ENCODE peak calls at places on chromosomes 6 and 20, in nine cellular contexts. One of them, this sample, is unnamed.
A peak's percentile ranks its signal among the peaks of the same experiment; 100 is the strongest.

GRCh38 chr6:28657756-28658465 is 132.2 kb downstream of the GPX5 start:
- DNase-seq in stimulated activated CD4-positive, alpha-beta T cell treated with anti-CD3 and anti-CD28 coated beads, Interleukin-1b, Interleukin-23, amount 100 ng/mL, for 48 hours: peak; percentile 79
- DNase-seq in astrocyte of the spinal cord: peak; percentile 70
- DNase-seq in cardiac fibroblast: peak; percentile 81
- DNase-seq in stimulated activated CD8-positive, alpha-beta memory T cell treated with anti-CD3 and anti-CD28 coated beads, Interleukin-2, amount 100 ng/mL, for 1 hour: no peak
- DNase-seq in HCT116: peak; percentile 47
- DNase-seq in Kasumi-1: peak; percentile 77
- DNase-seq in COLO829: peak; percentile 97
- DNase-seq in anterior cingulate cortex: no peak
- DNase-seq in this sample: peak; percentile 25

GRCh38 chr6:38213275-38213674 is 393.7 kb downstream of the ZFAND3 start:
- DNase-seq in stimulated activated CD4-positive, alpha-beta T cell treated with anti-CD3 and anti-CD28 coated beads, Interleukin-1b, Interleukin-23, amount 100 ng/mL, for 48 hours: no peak
- DNase-seq in astrocyte of the spinal cord: no peak
- DNase-seq in cardiac fibroblast: peak; percentile 16
- DNase-seq in stimulated activated CD8-positive, alpha-beta memory T cell treated with anti-CD3 and anti-CD28 coated beads, Interleukin-2, amount 100 ng/mL, for 1 hour: no peak
- DNase-seq in HCT116: no peak
- DNase-seq in Kasumi-1: no peak
- DNase-seq in COLO829: peak; percentile 45
- DNase-seq in anterior cingulate cortex: no peak
- DNase-seq in this sample: no peak

GRCh38 chr6:35724059-35724458 is 12.8 kb upstream of the ARMC12 start:
- DNase-seq in stimulated activated CD4-positive, alpha-beta T cell treated with anti-CD3 and anti-CD28 coated beads, Interleukin-1b, Interleukin-23, amount 100 ng/mL, for 48 hours: no peak
- DNase-seq in astrocyte of the spinal cord: no peak
- DNase-seq in cardiac fibroblast: no peak
- DNase-seq in stimulated activated CD8-positive, alpha-beta memory T cell treated with anti-CD3 and anti-CD28 coated beads, Interleukin-2, amount 100 ng/mL, for 1 hour: no peak
- DNase-seq in HCT116: no peak
- DNase-seq in Kasumi-1: no peak
- DNase-seq in COLO829: no peak
- DNase-seq in anterior cingulate cortex: no peak
- DNase-seq in this sample: no peak

GRCh38 chr20:47859255-47859654 is 74.0 kb upstream of the SULF2 start:
- DNase-seq in stimulated activated CD4-positive, alpha-beta T cell treated with anti-CD3 and anti-CD28 coated beads, Interleukin-1b, Interleukin-23, amount 100 ng/mL, for 48 hours: no peak
- DNase-seq in astrocyte of the spinal cord: no peak
- DNase-seq in cardiac fibroblast: peak; percentile 14
- DNase-seq in stimulated activated CD8-positive, alpha-beta memory T cell treated with anti-CD3 and anti-CD28 coated beads, Interleukin-2, amount 100 ng/mL, for 1 hour: no peak
- DNase-seq in HCT116: no peak
- DNase-seq in Kasumi-1: no peak
- DNase-seq in COLO829: no peak
- DNase-seq in anterior cingulate cortex: no peak
- DNase-seq in this sample: no peak

GRCh38 chr6:116682334-116682712 is 1.3 kb downstream of the KPNA5 start:
- DNase-seq in stimulated activated CD4-positive, alpha-beta T cell treated with anti-CD3 and anti-CD28 coated beads, Interleukin-1b, Interleukin-23, amount 100 ng/mL, for 48 hours: peak; percentile 19
- DNase-seq in astrocyte of the spinal cord: peak; percentile 43
- DNase-seq in cardiac fibroblast: peak; percentile 56
- DNase-seq in stimulated activated CD8-positive, alpha-beta memory T cell treated with anti-CD3 and anti-CD28 coated beads, Interleukin-2, amount 100 ng/mL, for 1 hour: no peak
- DNase-seq in HCT116: no peak
- DNase-seq in Kasumi-1: peak; percentile 68
- DNase-seq in COLO829: peak; percentile 28
- DNase-seq in anterior cingulate cortex: no peak
- DNase-seq in this sample: peak; percentile 6

GRCh38 chr20:57270204-57270937 is 3.9 kb upstream of the BMP7 start:
- DNase-seq in stimulated activated CD4-positive, alpha-beta T cell treated with anti-CD3 and anti-CD28 coated beads, Interleukin-1b, Interleukin-23, amount 100 ng/mL, for 48 hours: no peak
- DNase-seq in astrocyte of the spinal cord: no peak
- DNase-seq in cardiac fibroblast: no peak
- DNase-seq in stimulated activated CD8-positive, alpha-beta memory T cell treated with anti-CD3 and anti-CD28 coated beads, Interleukin-2, amount 100 ng/mL, for 1 hour: no peak
- DNase-seq in HCT116: no peak
- DNase-seq in Kasumi-1: no peak
- DNase-seq in COLO829: no peak
- DNase-seq in anterior cingulate cortex: no peak
- DNase-seq in this sample: no peak

GRCh38 chr6:48774276-48774675 is 663.3 kb upstream of the PTCHD4 start:
- DNase-seq in stimulated activated CD4-positive, alpha-beta T cell treated with anti-CD3 and anti-CD28 coated beads, Interleukin-1b, Interleukin-23, amount 100 ng/mL, for 48 hours: no peak
- DNase-seq in astrocyte of the spinal cord: no peak
- DNase-seq in cardiac fibroblast: no peak
- DNase-seq in stimulated activated CD8-positive, alpha-beta memory T cell treated with anti-CD3 and anti-CD28 coated beads, Interleukin-2, amount 100 ng/mL, for 1 hour: no peak
- DNase-seq in HCT116: no peak
- DNase-seq in Kasumi-1: no peak
- DNase-seq in COLO829: no peak
- DNase-seq in anterior cingulate cortex: no peak
- DNase-seq in this sample: no peak

GRCh38 chr6:159701413-159701999 is 8.5 kb upstream of the SOD2 start:
- DNase-seq in stimulated activated CD4-positive, alpha-beta T cell treated with anti-CD3 and anti-CD28 coated beads, Interleukin-1b, Interleukin-23, amount 100 ng/mL, for 48 hours: no peak
- DNase-seq in astrocyte of the spinal cord: peak; percentile 86
- DNase-seq in cardiac fibroblast: peak; percentile 95
- DNase-seq in stimulated activated CD8-positive, alpha-beta memory T cell treated with anti-CD3 and anti-CD28 coated beads, Interleukin-2, amount 100 ng/mL, for 1 hour: no peak
- DNase-seq in HCT116: no peak
- DNase-seq in Kasumi-1: no peak
- DNase-seq in COLO829: peak; percentile 50
- DNase-seq in anterior cingulate cortex: no peak
- DNase-seq in this sample: no peak

GRCh38 chr6:121771937-121772717 is 336.7 kb downstream of the GJA1 start:
- DNase-seq in stimulated activated CD4-positive, alpha-beta T cell treated with anti-CD3 and anti-CD28 coated beads, Interleukin-1b, Interleukin-23, amount 100 ng/mL, for 48 hours: no peak
- DNase-seq in astrocyte of the spinal cord: no peak
- DNase-seq in cardiac fibroblast: no peak
- DNase-seq in stimulated activated CD8-positive, alpha-beta memory T cell treated with anti-CD3 and anti-CD28 coated beads, Interleukin-2, amount 100 ng/mL, for 1 hour: no peak
- DNase-seq in HCT116: no peak
- DNase-seq in Kasumi-1: no peak
- DNase-seq in COLO829: no peak
- DNase-seq in anterior cingulate cortex: no peak
- DNase-seq in this sample: no peak

GRCh38 chr6:24401458-24401857 is 1.3 kb upstream of the MRS2 start:
- DNase-seq in stimulated activated CD4-positive, alpha-beta T cell treated with anti-CD3 and anti-CD28 coated beads, Interleukin-1b, Interleukin-23, amount 100 ng/mL, for 48 hours: no peak
- DNase-seq in astrocyte of the spinal cord: no peak
- DNase-seq in cardiac fibroblast: no peak
- DNase-seq in stimulated activated CD8-positive, alpha-beta memory T cell treated with anti-CD3 and anti-CD28 coated beads, Interleukin-2, amount 100 ng/mL, for 1 hour: no peak
- DNase-seq in HCT116: no peak
- DNase-seq in Kasumi-1: no peak
- DNase-seq in COLO829: no peak
- DNase-seq in anterior cingulate cortex: no peak
- DNase-seq in this sample: no peak

GRCh38 chr6:26280409-26280808 is 84.6 kb upstream of the BTN3A2 start:
- DNase-seq in stimulated activated CD4-positive, alpha-beta T cell treated with anti-CD3 and anti-CD28 coated beads, Interleukin-1b, Interleukin-23, amount 100 ng/mL, for 48 hours: no peak
- DNase-seq in astrocyte of the spinal cord: no peak
- DNase-seq in cardiac fibroblast: no peak
- DNase-seq in stimulated activated CD8-positive, alpha-beta memory T cell treated with anti-CD3 and anti-CD28 coated beads, Interleukin-2, amount 100 ng/mL, for 1 hour: no peak
- DNase-seq in HCT116: no peak
- DNase-seq in Kasumi-1: no peak
- DNase-seq in COLO829: no peak
- DNase-seq in anterior cingulate cortex: no peak
- DNase-seq in this sample: no peak

GRCh38 chr20:19404836-19405235 is 192.4 kb downstream of the SLC24A3 start:
- DNase-seq in stimulated activated CD4-positive, alpha-beta T cell treated with anti-CD3 and anti-CD28 coated beads, Interleukin-1b, Interleukin-23, amount 100 ng/mL, for 48 hours: no peak
- DNase-seq in astrocyte of the spinal cord: no peak
- DNase-seq in cardiac fibroblast: peak; percentile 38
- DNase-seq in stimulated activated CD8-positive, alpha-beta memory T cell treated with anti-CD3 and anti-CD28 coated beads, Interleukin-2, amount 100 ng/mL, for 1 hour: no peak
- DNase-seq in HCT116: no peak
- DNase-seq in Kasumi-1: no peak
- DNase-seq in COLO829: no peak
- DNase-seq in anterior cingulate cortex: no peak
- DNase-seq in this sample: no peak

GRCh38 chr6:30150671-30151395 is 10.2 kb downstream of the TRIM10 start:
- DNase-seq in stimulated activated CD4-positive, alpha-beta T cell treated with anti-CD3 and anti-CD28 coated beads, Interleukin-1b, Interleukin-23, amount 100 ng/mL, for 48 hours: no peak
- DNase-seq in astrocyte of the spinal cord: no peak
- DNase-seq in cardiac fibroblast: no peak
- DNase-seq in stimulated activated CD8-positive, alpha-beta memory T cell treated with anti-CD3 and anti-CD28 coated beads, Interleukin-2, amount 100 ng/mL, for 1 hour: no peak
- DNase-seq in HCT116: no peak
- DNase-seq in Kasumi-1: no peak
- DNase-seq in COLO829: no peak
- DNase-seq in anterior cingulate cortex: no peak
- DNase-seq in this sample: no peak

GRCh38 chr6:133632206-133632605 is 256.7 kb upstream of the TCF21 start:
- DNase-seq in stimulated activated CD4-positive, alpha-beta T cell treated with anti-CD3 and anti-CD28 coated beads, Interleukin-1b, Interleukin-23, amount 100 ng/mL, for 48 hours: no peak
- DNase-seq in astrocyte of the spinal cord: peak; percentile 62
- DNase-seq in cardiac fibroblast: peak; percentile 79
- DNase-seq in stimulated activated CD8-positive, alpha-beta memory T cell treated with anti-CD3 and anti-CD28 coated beads, Interleukin-2, amount 100 ng/mL, for 1 hour: no peak
- DNase-seq in HCT116: no peak
- DNase-seq in Kasumi-1: no peak
- DNase-seq in COLO829: no peak
- DNase-seq in anterior cingulate cortex: no peak
- DNase-seq in this sample: no peak

GRCh38 chr6:1136415-1136774 is 175.5 kb upstream of the FOXQ1 start:
- DNase-seq in stimulated activated CD4-positive, alpha-beta T cell treated with anti-CD3 and anti-CD28 coated beads, Interleukin-1b, Interleukin-23, amount 100 ng/mL, for 48 hours: no peak
- DNase-seq in astrocyte of the spinal cord: peak; percentile 76
- DNase-seq in cardiac fibroblast: no peak
- DNase-seq in stimulated activated CD8-positive, alpha-beta memory T cell treated with anti-CD3 and anti-CD28 coated beads, Interleukin-2, amount 100 ng/mL, for 1 hour: no peak
- DNase-seq in HCT116: no peak
- DNase-seq in Kasumi-1: no peak
- DNase-seq in COLO829: peak; percentile 84
- DNase-seq in anterior cingulate cortex: peak; percentile 42
- DNase-seq in this sample: no peak

GRCh38 chr6:35677456-35677855 is 11.3 kb downstream of the FKBP5 start:
- DNase-seq in stimulated activated CD4-positive, alpha-beta T cell treated with anti-CD3 and anti-CD28 coated beads, Interleukin-1b, Interleukin-23, amount 100 ng/mL, for 48 hours: no peak
- DNase-seq in astrocyte of the spinal cord: no peak
- DNase-seq in cardiac fibroblast: no peak
- DNase-seq in stimulated activated CD8-positive, alpha-beta memory T cell treated with anti-CD3 and anti-CD28 coated beads, Interleukin-2, amount 100 ng/mL, for 1 hour: no peak
- DNase-seq in HCT116: no peak
- DNase-seq in Kasumi-1: no peak
- DNase-seq in COLO829: no peak
- DNase-seq in anterior cingulate cortex: no peak
- DNase-seq in this sample: no peak

GRCh38 chr6:110398778-110399177 is 16.6 kb downstream of the DDO start:
- DNase-seq in stimulated activated CD4-positive, alpha-beta T cell treated with anti-CD3 and anti-CD28 coated beads, Interleukin-1b, Interleukin-23, amount 100 ng/mL, for 48 hours: no peak
- DNase-seq in astrocyte of the spinal cord: peak; percentile 31
- DNase-seq in cardiac fibroblast: peak; percentile 69
- DNase-seq in stimulated activated CD8-positive, alpha-beta memory T cell treated with anti-CD3 and anti-CD28 coated beads, Interleukin-2, amount 100 ng/mL, for 1 hour: no peak
- DNase-seq in HCT116: no peak
- DNase-seq in Kasumi-1: no peak
- DNase-seq in COLO829: peak; percentile 31
- DNase-seq in anterior cingulate cortex: no peak
- DNase-seq in this sample: no peak

GRCh38 chr6:107361568-107362270 is 97.6 kb downstream of the PDSS2 start:
- DNase-seq in stimulated activated CD4-positive, alpha-beta T cell treated with anti-CD3 and anti-CD28 coated beads, Interleukin-1b, Interleukin-23, amount 100 ng/mL, for 48 hours: no peak
- DNase-seq in astrocyte of the spinal cord: peak; percentile 79
- DNase-seq in cardiac fibroblast: peak; percentile 82
- DNase-seq in stimulated activated CD8-positive, alpha-beta memory T cell treated with anti-CD3 and anti-CD28 coated beads, Interleukin-2, amount 100 ng/mL, for 1 hour: no peak
- DNase-seq in HCT116: no peak
- DNase-seq in Kasumi-1: no peak
- DNase-seq in COLO829: no peak
- DNase-seq in anterior cingulate cortex: no peak
- DNase-seq in this sample: no peak

GRCh38 chr6:170108456-170108855 is 182.4 kb downstream of the DLL1 start:
- DNase-seq in stimulated activated CD4-positive, alpha-beta T cell treated with anti-CD3 and anti-CD28 coated beads, Interleukin-1b, Interleukin-23, amount 100 ng/mL, for 48 hours: no peak
- DNase-seq in astrocyte of the spinal cord: no peak
- DNase-seq in cardiac fibroblast: no peak
- DNase-seq in stimulated activated CD8-positive, alpha-beta memory T cell treated with anti-CD3 and anti-CD28 coated beads, Interleukin-2, amount 100 ng/mL, for 1 hour: no peak
- DNase-seq in HCT116: no peak
- DNase-seq in Kasumi-1: no peak
- DNase-seq in COLO829: no peak
- DNase-seq in anterior cingulate cortex: no peak
- DNase-seq in this sample: no peak

GRCh38 chr6:44024597-44025219 is 102.5 kb downstream of the MRPL14 start:
- DNase-seq in stimulated activated CD4-positive, alpha-beta T cell treated with anti-CD3 and anti-CD28 coated beads, Interleukin-1b, Interleukin-23, amount 100 ng/mL, for 48 hours: no peak
- DNase-seq in astrocyte of the spinal cord: no peak
- DNase-seq in cardiac fibroblast: no peak
- DNase-seq in stimulated activated CD8-positive, alpha-beta memory T cell treated with anti-CD3 and anti-CD28 coated beads, Interleukin-2, amount 100 ng/mL, for 1 hour: no peak
- DNase-seq in HCT116: no peak
- DNase-seq in Kasumi-1: peak; percentile 61
- DNase-seq in COLO829: no peak
- DNase-seq in anterior cingulate cortex: no peak
- DNase-seq in this sample: no peak

GRCh38 chr6:143018955-143019354 is 41.7 kb upstream of the AIG1 start:
- DNase-seq in stimulated activated CD4-positive, alpha-beta T cell treated with anti-CD3 and anti-CD28 coated beads, Interleukin-1b, Interleukin-23, amount 100 ng/mL, for 48 hours: no peak
- DNase-seq in astrocyte of the spinal cord: no peak
- DNase-seq in cardiac fibroblast: peak; percentile 60
- DNase-seq in stimulated activated CD8-positive, alpha-beta memory T cell treated with anti-CD3 and anti-CD28 coated beads, Interleukin-2, amount 100 ng/mL, for 1 hour: no peak
- DNase-seq in HCT116: no peak
- DNase-seq in Kasumi-1: no peak
- DNase-seq in COLO829: no peak
- DNase-seq in anterior cingulate cortex: no peak
- DNase-seq in this sample: no peak

GRCh38 chr6:78701407-78701806 is 165.9 kb upstream of the IRAK1BP1 start:
- DNase-seq in stimulated activated CD4-positive, alpha-beta T cell treated with anti-CD3 and anti-CD28 coated beads, Interleukin-1b, Interleukin-23, amount 100 ng/mL, for 48 hours: no peak
- DNase-seq in astrocyte of the spinal cord: peak; percentile 65
- DNase-seq in cardiac fibroblast: peak; percentile 67
- DNase-seq in stimulated activated CD8-positive, alpha-beta memory T cell treated with anti-CD3 and anti-CD28 coated beads, Interleukin-2, amount 100 ng/mL, for 1 hour: no peak
- DNase-seq in HCT116: no peak
- DNase-seq in Kasumi-1: no peak
- DNase-seq in COLO829: no peak
- DNase-seq in anterior cingulate cortex: no peak
- DNase-seq in this sample: no peak

GRCh38 chr20:36231331-36231730 is 4.9 kb upstream of the AAR2 start:
- DNase-seq in stimulated activated CD4-positive, alpha-beta T cell treated with anti-CD3 and anti-CD28 coated beads, Interleukin-1b, Interleukin-23, amount 100 ng/mL, for 48 hours: no peak
- DNase-seq in astrocyte of the spinal cord: no peak
- DNase-seq in cardiac fibroblast: no peak
- DNase-seq in stimulated activated CD8-positive, alpha-beta memory T cell treated with anti-CD3 and anti-CD28 coated beads, Interleukin-2, amount 100 ng/mL, for 1 hour: no peak
- DNase-seq in HCT116: no peak
- DNase-seq in Kasumi-1: no peak
- DNase-seq in COLO829: no peak
- DNase-seq in anterior cingulate cortex: no peak
- DNase-seq in this sample: no peak

GRCh38 chr6:143675946-143676345 is 1.8 kb upstream of the PHACTR2 start:
- DNase-seq in stimulated activated CD4-positive, alpha-beta T cell treated with anti-CD3 and anti-CD28 coated beads, Interleukin-1b, Interleukin-23, amount 100 ng/mL, for 48 hours: no peak
- DNase-seq in astrocyte of the spinal cord: peak; percentile 38
- DNase-seq in cardiac fibroblast: peak; percentile 71
- DNase-seq in stimulated activated CD8-positive, alpha-beta memory T cell treated with anti-CD3 and anti-CD28 coated beads, Interleukin-2, amount 100 ng/mL, for 1 hour: no peak
- DNase-seq in HCT116: no peak
- DNase-seq in Kasumi-1: no peak
- DNase-seq in COLO829: no peak
- DNase-seq in anterior cingulate cortex: no peak
- DNase-seq in this sample: no peak

GRCh38 chr6:53517021-53517420 is 27.9 kb downstream of the GCLC start:
- DNase-seq in stimulated activated CD4-positive, alpha-beta T cell treated with anti-CD3 and anti-CD28 coated beads, Interleukin-1b, Interleukin-23, amount 100 ng/mL, for 48 hours: no peak
- DNase-seq in astrocyte of the spinal cord: no peak
- DNase-seq in cardiac fibroblast: peak; percentile 28
- DNase-seq in stimulated activated CD8-positive, alpha-beta memory T cell treated with anti-CD3 and anti-CD28 coated beads, Interleukin-2, amount 100 ng/mL, for 1 hour: no peak
- DNase-seq in HCT116: no peak
- DNase-seq in Kasumi-1: no peak
- DNase-seq in COLO829: no peak
- DNase-seq in anterior cingulate cortex: no peak
- DNase-seq in this sample: no peak

GRCh38 chr6:84796343-84796742 is 31.9 kb upstream of the TBX18 start:
- DNase-seq in stimulated activated CD4-positive, alpha-beta T cell treated with anti-CD3 and anti-CD28 coated beads, Interleukin-1b, Interleukin-23, amount 100 ng/mL, for 48 hours: no peak
- DNase-seq in astrocyte of the spinal cord: no peak
- DNase-seq in cardiac fibroblast: no peak
- DNase-seq in stimulated activated CD8-positive, alpha-beta memory T cell treated with anti-CD3 and anti-CD28 coated beads, Interleukin-2, amount 100 ng/mL, for 1 hour: no peak
- DNase-seq in HCT116: no peak
- DNase-seq in Kasumi-1: no peak
- DNase-seq in COLO829: no peak
- DNase-seq in anterior cingulate cortex: no peak
- DNase-seq in this sample: no peak